ENCODE peak calls at places on chromosome 20, in five cellular contexts. W is GM23338, Y is A549, X is neural progenitor cell, V is GM12878. R is an unnamed sample.

GRCh38 chr20:2172305-2173175 is 70.9 kb downstream of the STK35 start:
- DNase-seq in W (peak; percentile 78), Y (peak; percentile 59), X (peak; percentile 79), V (peak; percentile 1), R (no peak)

GRCh38 chr20:41375846-41376245 is 9.2 kb upstream of the EMILIN3 start:
- DNase-seq in W (no peak), Y (no peak), X (no peak), V (no peak), R (no peak)

GRCh38 chr20:47540443-47541354 is 39.0 kb downstream of the NCOA3 start:
- DNase-seq in W (no peak), Y (peak; percentile 41), X (no peak), V (peak; percentile 21), R (no peak)

GRCh38 chr20:41248371-41249024 is 69.0 kb downstream of the ZHX3 start:
- DNase-seq in W (no peak), Y (no peak), X (no peak), V (no peak), R (no peak)

GRCh38 chr20:7406671-7407070 is 533.6 kb downstream of the HAO1 start:
- DNase-seq in W (no peak), Y (no peak), X (no peak), V (no peak), R (no peak)

GRCh38 chr20:38092260-38092857 is 58.8 kb downstream of the RPRD1B start:
- DNase-seq in W (no peak), Y (no peak), X (no peak), V (peak; percentile 57), R (no peak)

GRCh38 chr20:4555188-4555893 is 166.4 kb upstream of the PRND start:
- DNase-seq in W (no peak), Y (peak; percentile 78), X (no peak), V (no peak), R (no peak)

GRCh38 chr20:23407770-23408467 is 13.4 kb downstream of the NAPB start:
- DNase-seq in W (no peak), Y (no peak), X (no peak), V (no peak), R (no peak)

GRCh38 chr20:2451939-2452732 is 18.5 kb downstream of the SNRPB start:
- DNase-seq in W (peak; percentile 91), Y (peak; percentile 81), X (peak; percentile 84), V (no peak), R (no peak)

GRCh38 chr20:22578221-22579118 is 5.9 kb downstream of the FOXA2 start:
- DNase-seq in W (no peak), Y (peak; percentile 41), X (peak; percentile 60), V (no peak), R (no peak)

GRCh38 chr20:23915844-23916243 is 36.3 kb upstream of the CST5 start:
- DNase-seq in W (no peak), Y (no peak), X (no peak), V (no peak), R (no peak)

DNA sequence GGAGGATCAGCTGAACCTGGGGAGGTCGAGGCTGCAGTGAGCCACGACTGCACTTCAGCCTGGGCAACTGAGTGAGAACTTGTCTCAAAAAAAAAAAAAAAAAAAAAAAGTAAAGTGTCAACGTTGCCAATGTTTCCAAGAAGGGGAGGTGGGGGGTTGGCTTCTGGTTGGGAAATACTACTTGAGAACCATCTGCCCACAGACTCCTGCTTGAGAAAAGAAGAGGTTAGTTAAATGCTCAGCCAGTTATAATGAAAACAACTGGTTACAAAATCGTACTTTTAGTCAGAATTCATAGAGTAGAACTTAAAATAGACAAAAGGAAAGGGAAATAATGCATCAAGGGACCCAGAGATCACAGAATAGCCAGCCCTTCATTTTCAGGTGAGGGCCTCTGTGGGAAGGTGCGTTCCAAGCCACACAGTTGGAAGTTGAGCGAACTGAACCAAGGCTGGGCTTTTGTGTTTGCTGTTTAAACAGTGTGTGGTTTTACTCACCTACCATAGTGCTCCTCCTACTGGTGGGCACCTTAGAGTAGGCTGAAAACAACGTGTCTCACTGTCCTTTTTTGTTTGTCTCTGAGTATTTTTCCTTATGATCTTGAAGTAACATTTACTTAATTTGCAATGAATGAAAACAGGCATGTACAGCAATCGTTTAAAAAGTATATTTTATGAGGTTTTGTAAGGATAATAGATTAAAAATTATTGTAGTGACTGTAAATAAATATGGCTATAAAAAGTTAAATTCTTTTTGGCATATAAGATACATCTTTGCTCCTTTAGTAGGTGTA is 200.7 kb downstream of the BCAS1 start:
- DNase-seq in W (peak; percentile 94), Y (peak; percentile 93), X (peak; percentile 87), V (peak; percentile 91), R (no peak)
- TF ChIP-seq CTCF in W (peak; percentile 91), Y (peak; percentile 87), X (peak; percentile 82), V (peak; percentile 87), R (peak; percentile 86)

GRCh38 chr20:50258790-50259483 is 68.3 kb downstream of the CEBPB start:
- DNase-seq in W (no peak), Y (no peak), X (no peak), V (no peak), R (no peak)
- H3K27ac ChIP-seq in W (no peak overlapping the region), Y (peak overlapping the region; percentile 70), X (no peak overlapping the region), V (no peak overlapping the region), R (no peak overlapping the region)

GRCh38 chr20:36154696-36155628 is at the start of gene EPB41L1:
- DNase-seq in W (peak; percentile 65), Y (no peak), X (peak; percentile 56), V (no peak), R (no peak)

GRCh38 chr20:36150847-36151539 is 3.5 kb upstream of the EPB41L1 start:
- DNase-seq in W (no peak), Y (no peak), X (no peak), V (no peak), R (no peak)

GRCh38 chr20:36153754-36154695 is 515 bp upstream of the EPB41L1 start:
- DNase-seq in W (peak; percentile 86), Y (peak; percentile 60), X (peak; percentile 85), V (no peak), R (no peak)

GRCh38 chr20:36152266-36152665 is 2.3 kb upstream of the EPB41L1 start:
- DNase-seq in W (no peak), Y (no peak), X (no peak), V (no peak), R (no peak)

DNA sequence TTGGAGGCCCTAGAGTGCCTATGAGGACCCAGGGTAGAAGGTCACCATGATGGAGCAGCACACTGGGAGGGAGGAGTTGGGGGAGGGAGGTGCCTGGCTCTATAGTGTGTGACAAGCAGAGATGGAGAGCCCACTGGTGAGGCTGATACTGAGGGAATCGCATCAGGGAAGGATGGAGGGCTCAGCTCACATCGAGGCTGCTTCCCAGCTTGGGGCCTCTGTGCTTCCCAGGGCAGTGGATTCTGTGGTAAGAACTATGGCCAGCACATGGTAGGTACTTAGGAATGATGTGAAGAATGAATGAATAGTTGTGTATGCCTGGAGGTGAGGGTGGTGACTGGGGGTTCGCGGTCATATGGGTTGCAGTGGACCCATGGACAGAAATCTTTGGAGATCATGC is 1.3 kb upstream of the EPB41L1 start:
- DNase-seq in W (no peak), Y (no peak), X (no peak), V (no peak), R (no peak)
- H3K4me2 ChIP-seq in W (no peak overlapping the region), Y (no peak overlapping the region), X (no peak overlapping the region), V (no peak overlapping the region), R (no peak overlapping the region)

GRCh38 chr20:57814529-57814928 is 104.7 kb upstream of the PMEPA1 start:
- DNase-seq in W (no peak), Y (no peak), X (no peak), V (no peak), R (no peak)
- TF ChIP-seq CTCF in W (no peak), Y (no peak), X (no peak), V (no peak), R (no peak)

GRCh38 chr20:34877002-34877264 is 521 bp downstream of the ACSS2 start:
- DNase-seq in W (peak; percentile 36), Y (no peak), X (no peak), V (no peak), R (no peak)
- H3K27ac ChIP-seq in W (no peak overlapping the region), Y (peak overlapping the region; percentile 87), X (no peak overlapping the region), V (no peak overlapping the region), R (peak overlapping the region; percentile 77)

GRCh38 chr20:62827323-62828050 is 10.6 kb downstream of the COL9A3 start:
- DNase-seq in W (no peak), Y (no peak), X (no peak), V (no peak), R (no peak)
- H3K4me2 ChIP-seq in W (no peak overlapping the region), Y (no peak overlapping the region), X (no peak overlapping the region), V (no peak overlapping the region), R (no peak overlapping the region)

DNA sequence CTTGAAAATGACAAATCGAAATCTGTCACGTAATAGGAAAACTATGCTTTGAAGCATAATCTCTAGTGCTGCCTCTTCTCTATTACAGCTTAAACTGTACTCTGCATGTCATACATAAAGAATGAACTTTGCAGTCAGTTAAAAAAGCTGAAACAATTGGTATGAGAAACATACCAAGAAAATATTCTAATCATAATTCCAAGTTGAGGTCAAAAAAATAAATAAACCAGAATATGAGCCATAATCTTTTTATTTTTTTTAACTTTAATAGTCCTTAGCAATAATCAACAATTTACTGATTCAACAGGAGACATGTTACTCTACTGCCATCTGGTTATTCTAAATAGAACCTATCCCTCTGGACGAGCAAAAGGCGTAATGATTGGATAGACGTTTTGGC is 224.3 kb upstream of the FLRT3 start:
- DNase-seq in W (no peak), Y (no peak), X (no peak), V (no peak), R (no peak)
- TF ChIP-seq CTCF in W (no peak), Y (no peak), X (no peak), V (no peak), R (no peak)

R was measured in keratinocyte.